ENCODE peak calls at places on chromosomes 12 and 14, in seven cellular contexts. U, A, R, E, L, F and I are unnamed samples.

GRCh38 chr14:99065551-99065950 is 206.4 kb downstream of the BCL11B start:
- DNase-seq in U (no peak), A (no peak), R (no peak), E (no peak), L (no peak), F (peak; percentile 44), I (peak; percentile 11)

GRCh38 chr14:67464377-67464776 is 24.1 kb downstream of the TMEM229B start:
- DNase-seq in U (no peak), A (no peak), R (no peak), E (no peak), L (no peak), F (no peak), I (no peak)

GRCh38 chr14:100575266-100575995 is 11.8 kb downstream of the BEGAIN start:
- DNase-seq in U (no peak), A (no peak), R (no peak), E (no peak), L (no peak), F (no peak), I (no peak)

GRCh38 chr12:32290411-32290810 is 108.9 kb upstream of the FGD4 start:
- DNase-seq in U (no peak), A (no peak), R (peak; percentile 53), E (no peak), L (no peak), F (no peak), I (no peak)

GRCh38 chr12:53170245-53170644 is 10.3 kb upstream of the ZNF740 start:
- DNase-seq in U (no peak), A (no peak), R (no peak), E (no peak), L (no peak), F (no peak), I (no peak)

GRCh38 chr12:75970310-75970709 is 61.3 kb downstream of the PHLDA1 start:
- DNase-seq in U (no peak), A (no peak), R (no peak), E (no peak), L (no peak), F (no peak), I (no peak)

GRCh38 chr12:70366581-70367267 is 634 bp downstream of the KCNMB4 start:
- DNase-seq in U (peak; percentile 13), A (peak; percentile 60), R (peak; percentile 33), E (peak; percentile 37), L (no peak), F (peak; percentile 67), I (peak; percentile 73)

GRCh38 chr12:53569174-53569557 is 57.0 kb downstream of the ATF7 start:
- DNase-seq in U (no peak), A (no peak), R (no peak), E (no peak), L (no peak), F (no peak), I (no peak)

GRCh38 chr12:6943719-6944380 is at the start of the genes C12orf57 and RNU7-1:
- DNase-seq in U (peak; percentile 94), A (peak; percentile 86), R (peak; percentile 94), E (peak; percentile 96), L (peak; percentile 93), F (peak; percentile 91), I (no peak)

DNA sequence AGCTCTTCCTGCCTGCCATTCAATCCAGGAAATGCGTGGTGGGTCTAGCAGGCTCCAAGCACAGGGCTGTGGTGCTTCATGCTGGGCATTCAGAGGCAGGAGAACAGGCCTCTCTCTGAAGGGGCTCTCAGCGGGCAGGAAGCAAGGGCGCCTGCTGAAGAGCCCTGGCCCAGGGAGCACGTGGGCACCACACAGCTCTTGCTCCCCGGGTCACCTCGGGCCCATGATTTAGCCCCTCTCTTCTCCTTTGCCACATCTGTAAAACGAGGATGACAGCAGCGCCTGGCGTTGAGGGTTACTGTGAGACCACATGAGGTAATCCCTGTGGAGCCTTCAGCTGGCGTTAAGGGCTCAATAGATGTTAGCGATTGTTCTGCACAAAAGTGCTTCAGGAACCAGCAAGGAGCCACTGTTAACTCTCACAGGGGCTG is 37.6 kb upstream of the SPTLC2 start:
- DNase-seq in U (no peak), A (no peak), R (no peak), E (no peak), L (no peak), F (peak; percentile 55), I (no peak)
- TF ChIP-seq JUND in U (no peak), A (no peak), R (no peak), E (no peak), L (no peak), F (no peak), I (no peak)

GRCh38 chr14:35212471-35213142 is 79.6 kb upstream of the PSMA6 start:
- DNase-seq in U (no peak), A (no peak), R (no peak), E (no peak), L (no peak), F (no peak), I (no peak)

GRCh38 chr14:35213143-35213788 is 78.9 kb upstream of the PSMA6 start:
- DNase-seq in U (peak; percentile 75), A (no peak), R (no peak), E (no peak), L (no peak), F (no peak), I (no peak)

GRCh38 chr14:35218963-35219362 is 73.2 kb upstream of the PSMA6 start:
- DNase-seq in U (no peak), A (no peak), R (no peak), E (no peak), L (no peak), F (no peak), I (no peak)

GRCh38 chr14:35213869-35214387 is 78.3 kb upstream of the PSMA6 start:
- DNase-seq in U (peak; percentile 88), A (no peak), R (no peak), E (no peak), L (no peak), F (no peak), I (no peak)

DNA sequence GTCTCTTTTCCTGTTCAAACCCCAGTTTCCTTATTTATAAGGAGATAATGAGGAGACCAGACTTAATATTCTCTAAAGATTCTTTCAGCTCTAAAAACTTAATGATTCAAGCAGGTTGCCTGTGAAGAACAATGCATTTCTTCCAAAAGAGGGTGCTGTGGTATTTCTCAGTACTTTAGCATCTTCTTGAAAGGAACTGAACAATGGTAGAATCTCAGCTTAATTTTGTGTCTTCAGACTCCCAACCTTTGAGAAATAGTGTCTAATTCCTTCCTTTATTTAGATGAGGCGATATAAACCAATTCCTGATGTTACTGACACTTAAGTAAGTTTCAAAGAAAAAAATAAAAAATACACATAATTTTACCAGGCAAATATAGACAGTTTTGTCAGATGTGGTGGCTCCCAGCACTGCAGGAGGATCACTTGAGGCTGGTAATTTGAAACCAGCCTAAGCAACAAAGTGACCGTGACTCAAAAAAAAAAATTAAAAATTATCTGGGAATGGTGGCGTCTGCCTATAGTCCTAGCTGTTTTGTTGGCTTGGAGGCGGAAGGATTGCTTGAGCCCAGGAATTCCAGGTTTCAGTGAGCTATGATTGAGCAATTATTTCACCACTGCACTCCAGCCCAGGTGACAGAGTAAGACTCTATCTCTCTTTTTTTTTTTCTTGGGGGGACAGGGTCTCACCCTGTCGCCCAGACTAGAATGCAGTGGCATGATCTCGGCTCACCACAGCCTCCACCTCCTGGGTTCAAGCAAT is 76.9 kb upstream of the PSMA6 start:
- DNase-seq in U (peak; percentile 57), A (no peak), R (peak; percentile 24), E (peak; percentile 38), L (no peak), F (no peak), I (peak; percentile 16)
- TF ChIP-seq JUND in U (no peak), A (no peak), R (no peak), E (no peak), L (no peak), F (no peak), I (no peak)

GRCh38 chr14:103332143-103332919 is 1.7 kb upstream of the EIF5 start:
- DNase-seq in U (no peak), A (no peak), R (peak; percentile 60), E (no peak), L (no peak), F (no peak), I (no peak)
- TF ChIP-seq JUND in U (no peak), A (no peak), R (peak; percentile 15), E (no peak), L (no peak), F (no peak), I (no peak)

GRCh38 chr14:31935406-31935805 is 141.7 kb upstream of the ARHGAP5 start:
- DNase-seq in U (peak; percentile 79), A (no peak), R (peak; percentile 8), E (no peak), L (no peak), F (no peak), I (no peak)

GRCh38 chr14:31936100-31936499 is 141.0 kb upstream of the ARHGAP5 start:
- DNase-seq in U (peak; percentile 52), A (no peak), R (no peak), E (no peak), L (no peak), F (no peak), I (no peak)

GRCh38 chr14:31939934-31940333 is 137.2 kb upstream of the ARHGAP5 start:
- DNase-seq in U (no peak), A (no peak), R (no peak), E (no peak), L (no peak), F (no peak), I (no peak)

GRCh38 chr14:31934767-31935266 is 142.3 kb upstream of the ARHGAP5 start:
- DNase-seq in U (peak; percentile 90), A (peak; percentile 33), R (peak; percentile 57), E (peak; percentile 58), L (no peak), F (no peak), I (peak; percentile 83)

DNA sequence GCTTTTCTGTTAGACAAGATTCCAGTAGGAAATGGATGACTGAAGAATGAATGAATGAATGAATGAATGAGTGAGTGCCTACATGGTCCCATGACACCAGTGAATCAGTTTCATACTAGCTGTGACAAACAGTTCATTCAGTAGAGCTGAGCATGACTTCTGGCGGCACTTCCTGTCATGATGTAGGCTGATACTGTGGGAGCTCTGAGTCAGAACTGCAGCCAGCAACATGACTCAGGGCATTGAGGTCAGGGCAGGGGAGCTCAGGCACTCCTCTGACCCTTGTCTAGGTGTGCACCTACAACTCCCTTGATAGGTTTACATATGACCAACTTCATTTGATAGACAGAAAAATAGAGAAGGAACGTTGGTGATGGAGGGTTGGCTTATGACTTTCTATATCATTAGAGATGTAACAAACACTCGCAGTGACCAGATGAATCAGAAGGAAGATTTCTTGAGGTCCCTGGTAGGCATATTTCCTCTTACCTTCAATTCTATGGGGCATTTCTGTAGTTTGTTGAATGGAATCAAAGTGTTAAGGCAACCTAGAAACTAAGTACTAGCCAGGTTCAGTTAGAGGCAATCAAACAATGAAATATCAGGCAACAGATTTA is 139.3 kb upstream of the ARHGAP5 start:
- DNase-seq in U (peak; percentile 98), A (no peak), R (peak; percentile 79), E (peak; percentile 91), L (peak; percentile 55), F (no peak), I (no peak)
- TF ChIP-seq JUND in U (no peak), A (peak; percentile 63), R (peak; percentile 86), E (peak; percentile 85), L (peak; percentile 23), F (no peak), I (no peak)

GRCh38 chr14:37708481-37708880 is 113.1 kb downstream of the TTC6 start:
- DNase-seq in U (no peak), A (no peak), R (no peak), E (no peak), L (no peak), F (no peak), I (no peak)
- TF ChIP-seq JUND in U (no peak), A (no peak), R (no peak), E (no peak), L (no peak), F (no peak), I (no peak)

GRCh38 chr14:60647081-60647836 is 2.0 kb downstream of the SIX1 start:
- DNase-seq in U (peak; percentile 32), A (no peak), R (no peak), E (no peak), L (no peak), F (peak; percentile 74), I (peak; percentile 68)
- TF ChIP-seq JUND in U (no peak), A (no peak), R (no peak), E (no peak), L (no peak), F (no peak), I (no peak)